ENCODE peak calls at places on chromosomes 2 and 18, in eight cellular contexts. S is choroid plexus epithelial cell; L is lower leg skin; M is right cardiac atrium; T is heart left ventricle; Y is CD4-positive, alpha-beta memory T cell; N is IMR-90; W is adrenal gland. F is an unnamed sample.

GRCh38 chr2:148259674-148260073 is 238.8 kb downstream of the MBD5 start:
- DNase-seq in T (no peak), Y (no peak), L (no peak), S (peak), M (no peak), W (no peak), N (peak), F (peak)

GRCh38 chr2:134189009-134189717 is 64.7 kb upstream of the MGAT5 start:
- DNase-seq in N (peak), Y (no peak), T (no peak), M (no peak), L (no peak), S (peak), W (no peak), F (peak)

GRCh38 chr2:27369471-27370025 is 590 bp downstream of the EIF2B4 start:
- DNase-seq in W (no peak), T (peak), S (peak), N (peak), Y (no peak), M (peak), L (peak), F (peak)

GRCh38 chr2:241011751-241012510 is 13.5 kb downstream of the SNED1 start:
- DNase-seq in N (no peak), L (peak), W (no peak), S (no peak), M (no peak), Y (no peak), T (no peak), F (no peak)

GRCh38 chr2:171345971-171346722 is 87.6 kb downstream of the METTL8 start:
- DNase-seq in M (no peak), T (no peak), N (no peak), W (no peak), L (no peak), Y (no peak), S (no peak), F (peak)

GRCh38 chr2:134260726-134261125 is 6.9 kb downstream of the MGAT5 start:
- DNase-seq in M (peak), N (peak), S (peak), W (no peak), Y (no peak), L (no peak), T (peak), F (peak)

GRCh38 chr2:96533292-96534073 is 3.1 kb upstream of the ARID5A start:
- DNase-seq in T (peak), Y (no peak), S (peak), N (peak), L (peak), M (peak), W (peak), F (peak)

GRCh38 chr2:201358684-201359083 is 1.5 kb upstream of the FLACC1 start:
- DNase-seq in S (peak), N (peak), L (no peak), Y (no peak), W (no peak), M (no peak), T (no peak), F (no peak)

GRCh38 chr2:147844691-147845607 is at the start of gene ACVR2A:
- DNase-seq in L (no peak), N (peak), T (peak), S (peak), M (peak), W (peak), Y (peak), F (peak)

GRCh38 chr2:8567469-8568108 is 114.3 kb upstream of the ID2 start:
- DNase-seq in L (peak), M (no peak), W (peak), Y (no peak), T (no peak), S (no peak), N (peak), F (peak)

GRCh38 chr2:224628416-224628815 is 43.3 kb upstream of the CUL3 start:
- DNase-seq in L (no peak), Y (no peak), N (no peak), S (no peak), T (no peak), W (no peak), M (no peak), F (no peak)

GRCh38 chr18:13376298-13376840 is 157.8 kb downstream of the LDLRAD4 start:
- DNase-seq in T (no peak), L (peak), W (no peak), Y (peak), S (no peak), M (no peak), N (no peak), F (no peak)

GRCh38 chr2:42906557-42907380 is 114.4 kb upstream of the HAAO start:
- DNase-seq in Y (no peak), M (peak), T (peak), N (peak), W (no peak), L (peak), S (peak), F (no peak)

GRCh38 chr2:156430978-156431358 is 5.2 kb upstream of the GPD2 start:
- DNase-seq in N (peak), Y (no peak), T (no peak), M (no peak), L (no peak), S (peak), W (no peak), F (peak)

GRCh38 chr2:36770542-36771287 is 74.2 kb downstream of the VIT start:
- DNase-seq in N (peak), M (no peak), L (peak), W (no peak), T (peak), S (peak), Y (no peak), F (peak)

GRCh38 chr2:203982276-203982675 is 45.7 kb downstream of the ICOS start:
- DNase-seq in N (no peak), L (no peak), Y (no peak), M (no peak), T (no peak), S (no peak), W (no peak), F (no peak)

GRCh38 chr18:58535340-58536186 is 93.3 kb downstream of the ALPK2 start:
- DNase-seq in Y (no peak), W (no peak), L (peak), M (no peak), T (no peak), N (peak), S (peak), F (no peak)

GRCh38 chr18:23752796-23753195 is 63.5 kb downstream of the LAMA3 start:
- DNase-seq in W (no peak), T (no peak), M (no peak), S (no peak), N (no peak), L (no peak), Y (no peak), F (peak)

GRCh38 chr2:55158111-55158814 is 73.8 kb downstream of the CLHC1 start:
- DNase-seq in Y (no peak), W (no peak), M (no peak), S (no peak), T (no peak), N (no peak), L (peak), F (no peak)

GRCh38 chr2:65071499-65072180 is 15.4 kb downstream of the CEP68 start:
- DNase-seq in L (peak), W (peak), N (no peak), S (peak), M (no peak), T (peak), Y (no peak), F (no peak)

GRCh38 chr2:221573430-221574230 is 1.5 kb upstream of the EPHA4 start:
- DNase-seq in W (peak), N (peak), S (peak), Y (peak), L (peak), M (peak), T (peak), F (peak)

GRCh38 chr2:159903404-159904126 is 105.6 kb upstream of the CD302 start:
- DNase-seq in L (no peak), Y (peak), M (no peak), S (peak), N (no peak), W (peak), T (no peak), F (peak)

GRCh38 chr2:237494066-237494465 is 7.0 kb downstream of the MLPH start:
- DNase-seq in S (no peak), L (no peak), T (no peak), W (no peak), N (no peak), M (no peak), Y (no peak), F (no peak)

GRCh38 chr2:179936654-179937053 is 70.4 kb downstream of the CWC22 start:
- DNase-seq in M (no peak), N (no peak), L (no peak), W (peak), S (peak), Y (no peak), T (no peak), F (peak)

GRCh38 chr2:33086400-33087015 is 139.8 kb downstream of the LTBP1 start:
- DNase-seq in W (no peak), L (no peak), M (no peak), S (peak), T (peak), N (peak), Y (no peak), F (no peak)

GRCh38 chr2:71206271-71206670 is 20.6 kb downstream of the PAIP2B start:
- DNase-seq in W (no peak), N (no peak), Y (no peak), M (no peak), L (no peak), T (no peak), S (no peak), F (no peak)

GRCh38 chr18:74654637-74655036 is 57.0 kb downstream of the ZNF407 start:
- DNase-seq in W (no peak), S (peak), Y (no peak), M (no peak), T (no peak), L (no peak), N (peak), F (no peak)

GRCh38 chr2:126658910-126659613 is 3.1 kb downstream of the GYPC start:
- DNase-seq in M (peak), T (peak), S (peak), L (peak), W (peak), N (peak), Y (peak), F (peak)

GRCh38 chr2:37389984-37390765 is 45.7 kb downstream of the QPCT start:
- DNase-seq in N (peak), M (no peak), Y (peak), L (no peak), W (no peak), T (no peak), S (peak), F (no peak)

GRCh38 chr2:7819860-7820259 is 862.0 kb upstream of the ID2 start:
- DNase-seq in M (no peak), T (no peak), W (no peak), Y (no peak), N (no peak), S (no peak), L (no peak), F (no peak)

GRCh38 chr2:133837441-133838090 is 269.3 kb upstream of the NCKAP5 start:
- DNase-seq in T (no peak), L (no peak), N (peak), W (no peak), S (no peak), M (no peak), Y (no peak), F (no peak)

GRCh38 chr18:39406941-39407340 is 1841.3 kb upstream of the CELF4 start:
- DNase-seq in N (no peak), L (no peak), S (no peak), Y (no peak), M (no peak), W (no peak), T (no peak), F (no peak)

GRCh38 chr2:99066075-99066557 is 75.4 kb upstream of the C2orf15 start:
- DNase-seq in N (peak), L (no peak), Y (no peak), W (no peak), T (no peak), M (no peak), S (peak), F (peak)

GRCh38 chr2:103656558-103656957 is 894.7 kb downstream of the TMEM182 start:
- DNase-seq in L (no peak), S (no peak), N (no peak), Y (no peak), M (no peak), W (no peak), T (no peak), F (no peak)

GRCh38 chr2:156680266-156680665 is 244.1 kb downstream of the GPD2 start:
- DNase-seq in L (no peak), Y (no peak), T (no peak), S (no peak), N (no peak), M (no peak), W (no peak), F (no peak)

GRCh38 chr2:233840520-233840919 is 13.8 kb downstream of the HJURP start:
- DNase-seq in N (no peak), Y (no peak), M (no peak), W (no peak), T (no peak), L (peak), S (no peak), F (no peak)

GRCh38 chr2:227377461-227378351 is 1.4 kb downstream of the TM4SF20 start:
- DNase-seq in N (no peak), L (no peak), Y (no peak), S (no peak), M (no peak), W (no peak), T (no peak), F (no peak)

GRCh38 chr2:96325038-96325883 is at the start of gene ITPRIPL1:
- DNase-seq in Y (no peak), S (no peak), M (no peak), N (no peak), L (peak), W (no peak), T (no peak), F (peak)

GRCh38 chr2:131036269-131036668 is 57.0 kb downstream of the FAM168B start:
- DNase-seq in T (peak), M (no peak), S (no peak), Y (no peak), W (no peak), L (peak), N (no peak), F (no peak)

GRCh38 chr2:24208490-24208889 is 33.6 kb downstream of the FAM228A start:
- DNase-seq in W (no peak), T (no peak), M (no peak), N (no peak), S (no peak), Y (no peak), L (no peak), F (no peak)
- H3K4me3 ChIP-seq in W (no peak), T (no peak), M (no peak), N (no peak), S (no peak), Y (no peak), L (no peak), F (no peak)

DNA sequence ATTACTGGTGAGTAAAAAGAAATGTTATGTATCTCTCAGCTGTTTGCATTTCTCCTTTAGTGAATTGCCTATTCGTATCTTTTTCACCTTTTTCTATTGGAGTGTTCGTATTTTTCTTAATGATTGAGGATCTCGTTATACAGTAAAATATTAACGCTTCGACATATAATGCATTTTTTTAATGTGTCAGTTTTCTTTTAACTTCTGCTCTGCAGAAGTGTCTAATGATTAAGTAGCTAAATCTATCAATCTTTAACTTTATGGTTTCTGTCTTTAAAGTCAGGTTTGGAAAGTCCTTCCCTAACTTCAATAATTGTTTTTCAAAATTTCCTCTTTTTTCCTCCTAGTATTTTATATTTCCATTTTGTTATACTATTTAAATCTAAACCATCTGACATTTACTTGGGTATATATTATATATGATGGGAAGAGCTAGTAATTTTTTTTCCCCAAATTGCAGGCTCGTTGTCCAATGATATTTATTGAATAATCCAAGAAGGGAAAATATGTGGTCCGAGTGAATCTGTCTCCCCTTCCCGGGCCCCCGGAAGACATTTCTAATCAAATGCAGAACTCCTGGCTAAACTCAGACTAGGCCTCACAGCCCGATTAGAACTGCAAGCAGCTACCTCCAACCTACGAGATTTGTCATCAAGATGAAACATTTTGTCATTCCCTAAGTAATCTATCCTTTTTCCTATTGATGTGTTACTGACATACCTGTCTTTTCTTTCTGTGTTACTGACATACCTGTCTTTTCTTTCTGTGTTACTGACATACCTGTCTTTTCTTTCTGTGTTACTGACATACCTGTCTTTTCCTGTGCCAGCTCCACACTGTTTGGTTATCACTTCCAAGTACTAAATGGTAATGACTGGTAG is 17.2 kb downstream of the PCBP1 start:
- DNase-seq in N (peak), M (no peak), W (no peak), S (peak), L (peak), T (peak), Y (no peak), F (peak)
- H3K4me3 ChIP-seq in N (no peak), M (no peak), W (peak), S (no peak), L (no peak), T (peak), Y (peak), F (peak)

DNA sequence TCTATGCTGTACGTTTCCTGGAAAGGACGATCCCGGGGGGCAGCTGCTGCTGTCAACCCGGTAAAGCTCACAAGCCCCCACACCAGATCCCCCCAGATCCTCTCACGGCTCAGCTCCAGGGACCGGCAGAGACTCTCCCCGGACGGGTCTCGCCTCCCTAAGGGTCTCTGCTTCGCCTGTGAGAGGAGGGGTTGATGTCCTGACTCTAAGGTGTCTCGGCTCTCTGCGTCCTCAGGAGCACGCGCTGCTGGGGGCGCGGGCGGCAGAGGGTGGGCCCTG is 506 bp downstream of the PSTPIP2 start:
- DNase-seq in L (no peak), Y (peak), W (no peak), T (no peak), M (no peak), N (no peak), S (no peak), F (no peak)
- H3K4me3 ChIP-seq in L (peak), Y (peak), W (peak), T (peak), M (peak), N (peak), S (peak), F (peak)

DNA sequence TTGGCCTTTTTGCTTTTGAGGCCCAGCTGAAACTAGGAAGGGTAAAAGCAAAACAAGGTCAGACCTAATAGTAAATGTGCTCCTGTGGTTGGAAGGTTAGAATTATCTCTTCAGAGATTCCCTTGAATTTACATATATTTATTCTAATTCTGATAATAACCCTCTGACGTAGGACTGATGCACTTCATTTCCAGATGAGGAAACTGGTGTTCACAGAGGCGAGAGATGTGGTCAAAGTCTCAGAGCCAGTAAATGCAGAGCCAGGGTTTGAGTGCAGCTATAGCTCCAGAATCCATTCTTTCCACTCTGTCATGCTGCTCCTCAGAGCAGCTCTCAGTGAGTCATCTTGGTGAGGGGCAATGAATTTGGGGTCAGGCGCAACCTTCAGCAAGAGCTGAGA is 142.4 kb upstream of the FBXO11 start:
- DNase-seq in T (no peak), S (no peak), L (no peak), Y (no peak), W (no peak), M (no peak), N (no peak), F (peak)
- H3K4me3 ChIP-seq in T (no peak), S (no peak), L (no peak), Y (no peak), W (no peak), M (no peak), N (no peak), F (no peak)

GRCh38 chr2:119996148-119996547 is 16.7 kb upstream of the EPB41L5 start:
- DNase-seq in Y (no peak), S (peak), M (no peak), W (no peak), T (no peak), L (no peak), N (peak), F (peak)

GRCh38 chr2:120005834-120006521 is 6.9 kb upstream of the EPB41L5 start:
- DNase-seq in N (no peak), W (no peak), S (no peak), M (no peak), T (no peak), Y (no peak), L (no peak), F (no peak)

GRCh38 chr2:120004254-120004653 is 8.6 kb upstream of the EPB41L5 start:
- DNase-seq in N (no peak), Y (no peak), W (no peak), T (no peak), S (no peak), M (no peak), L (no peak), F (no peak)

GRCh38 chr2:120001461-120001860 is 11.4 kb upstream of the EPB41L5 start:
- DNase-seq in Y (no peak), T (no peak), N (no peak), S (no peak), M (no peak), W (no peak), L (no peak), F (no peak)
- H3K4me3 ChIP-seq in Y (no peak), T (no peak), N (no peak), S (no peak), M (no peak), W (no peak), L (no peak), F (no peak)

DNA sequence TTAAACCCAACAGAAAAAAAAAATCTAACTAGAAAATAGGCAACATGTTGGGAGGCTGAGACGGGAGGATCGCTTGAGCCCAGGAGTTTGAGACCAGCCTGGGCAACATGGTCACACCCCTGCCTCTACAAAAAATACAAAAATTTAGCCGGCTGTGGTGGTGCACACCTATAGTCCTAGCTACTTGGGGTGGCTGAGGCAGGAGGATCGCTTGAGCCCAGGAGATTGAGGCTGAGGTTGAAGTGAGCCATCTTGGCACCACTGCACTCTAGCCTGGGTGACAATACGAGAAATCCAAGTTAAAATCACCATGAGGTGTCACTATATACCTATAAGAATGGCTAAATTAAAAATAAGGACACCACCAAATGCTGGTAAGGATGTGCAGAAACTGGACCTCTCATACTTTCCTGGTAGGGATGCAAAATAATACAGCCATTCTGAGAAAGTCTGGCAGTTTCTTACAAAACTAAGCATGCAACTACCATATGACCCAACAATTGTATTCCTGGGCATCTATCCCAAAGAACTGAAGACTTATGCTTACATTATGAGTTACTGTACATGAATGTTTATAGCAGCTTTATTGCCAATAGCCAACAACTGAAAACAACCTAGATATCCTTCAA is 2.2 kb downstream of the SEPTIN10 start:
- DNase-seq in N (peak), M (no peak), Y (no peak), W (no peak), L (no peak), T (no peak), S (peak), F (peak)
- H3K4me3 ChIP-seq in N (peak), M (no peak), Y (no peak), W (no peak), L (no peak), T (no peak), S (peak), F (peak)

GRCh38 chr18:43622024-43622423 is 344.7 kb upstream of the SYT4 start:
- DNase-seq in Y (no peak), L (no peak), S (no peak), M (no peak), W (no peak), N (no peak), T (no peak), F (peak)
- H3K4me3 ChIP-seq in Y (no peak), L (no peak), S (no peak), M (no peak), W (no peak), N (no peak), T (no peak), F (no peak)

GRCh38 chr2:232613538-232614134 is 19.8 kb upstream of the EFHD1 start:
- DNase-seq in W (no peak), M (no peak), L (no peak), N (no peak), T (no peak), Y (no peak), S (no peak), F (no peak)
- H3K4me3 ChIP-seq in W (no peak), M (no peak), L (no peak), N (no peak), T (no peak), Y (no peak), S (no peak), F (no peak)

F was measured in cardiac muscle cell.